ENCODE peak calls at places on chromosome 10, in six cellular contexts. V is activated CD8-positive, alpha-beta memory T cell treated with anti-CD3 and anti-CD28 coated beads for 24 hours; F is uterus; R is A172; C is naive thymus-derived CD4-positive, alpha-beta T cell; A is HuH-7.5. L is an unnamed sample.

GRCh38 chr10:27356738-27357137 is 116.1 kb upstream of the ACBD5 start:
- DNase-seq in V (no peak), F (no peak), R (no peak), C (no peak), A (no peak), L (no peak)

GRCh38 chr10:42553064-42553407 is 85.3 kb downstream of the ZNF33B start:
- DNase-seq in V (no peak), F (no peak), R (no peak), C (no peak), A (no peak), L (no peak)

GRCh38 chr10:3803884-3804741 is 19.1 kb upstream of the KLF6 start:
- DNase-seq in V (peak; percentile 80), F (no peak), R (no peak), C (peak; percentile 57), A (no peak), L (peak; percentile 90)

GRCh38 chr10:12181065-12181775 is 14.5 kb downstream of the NUDT5 start:
- DNase-seq in V (peak; percentile 82), F (no peak), R (peak; percentile 15), C (peak; percentile 13), A (no peak), L (peak; percentile 49)

GRCh38 chr10:29816801-29817558 is 182.2 kb upstream of the SVIL start:
- DNase-seq in V (no peak), F (peak; percentile 12), R (no peak), C (no peak), A (no peak), L (no peak)

GRCh38 chr10:102404361-102405107 is 9.0 kb downstream of the NFKB2 start:
- DNase-seq in V (peak; percentile 60), F (no peak), R (no peak), C (no peak), A (no peak), L (no peak)

GRCh38 chr10:84603971-84604370 is 275.6 kb downstream of the CCSER2 start:
- DNase-seq in V (no peak), F (no peak), R (no peak), C (no peak), A (no peak), L (no peak)

GRCh38 chr10:128098631-128099030 is 27.6 kb downstream of the MKI67 start:
- DNase-seq in V (peak; percentile 51), F (no peak), R (no peak), C (no peak), A (no peak), L (no peak)

GRCh38 chr10:106410331-106410730 is 754.2 kb downstream of the SORCS1 start:
- DNase-seq in V (no peak), F (no peak), R (no peak), C (no peak), A (no peak), L (no peak)

GRCh38 chr10:113261130-113261529 is 291.7 kb upstream of the HABP2 start:
- DNase-seq in V (no peak), F (no peak), R (no peak), C (no peak), A (no peak), L (no peak)

GRCh38 chr10:107418411-107418810 is 253.9 kb upstream of the SORCS1 start:
- DNase-seq in V (no peak), F (no peak), R (no peak), C (no peak), A (no peak), L (no peak)

GRCh38 chr10:110772454-110773025 is 99.2 kb upstream of the PDCD4 start:
- DNase-seq in V (no peak), F (no peak), R (no peak), C (no peak), A (no peak), L (no peak)

GRCh38 chr10:31739759-31740158 is 188.9 kb downstream of the ARHGAP12 start:
- DNase-seq in V (no peak), F (no peak), R (peak; percentile 98), C (no peak), A (no peak), L (no peak)

GRCh38 chr10:129773359-129773990 is 190.6 kb downstream of the EBF3 start:
- DNase-seq in V (peak; percentile 45), F (no peak), R (no peak), C (no peak), A (no peak), L (no peak)

GRCh38 chr10:78982726-78983125 is 86.0 kb upstream of the ZMIZ1 start:
- DNase-seq in V (no peak), F (no peak), R (no peak), C (no peak), A (no peak), L (no peak)

GRCh38 chr10:21528452-21529235 is 3.2 kb upstream of the SKIDA1 start:
- DNase-seq in V (no peak), F (no peak), R (peak; percentile 52), C (no peak), A (no peak), L (no peak)

GRCh38 chr10:110833234-110833940 is 38.3 kb upstream of the PDCD4 start:
- DNase-seq in V (no peak), F (no peak), R (no peak), C (no peak), A (no peak), L (no peak)

GRCh38 chr10:33334839-33335549 is 527 bp upstream of the NRP1 start:
- DNase-seq in V (peak; percentile 78), F (peak; percentile 87), R (no peak), C (peak; percentile 21), A (peak; percentile 78), L (no peak)

GRCh38 chr10:130111115-130111847 is 651 bp upstream of the C10orf143 start:
- DNase-seq in V (no peak), F (peak; percentile 97), R (peak; percentile 86), C (peak; percentile 94), A (peak; percentile 85), L (peak; percentile 96)

GRCh38 chr10:67110286-67110685 is 184.4 kb downstream of the LRRTM3 start:
- DNase-seq in V (no peak), F (no peak), R (no peak), C (no peak), A (no peak), L (no peak)

GRCh38 chr10:133394801-133395221 is 854 bp downstream of the MTG1 start:
- DNase-seq in V (peak; percentile 64), F (no peak), R (no peak), C (no peak), A (no peak), L (no peak)

GRCh38 chr10:52213511-52213831 is 100.6 kb upstream of the DKK1 start:
- DNase-seq in V (no peak), F (no peak), R (peak; percentile 26), C (no peak), A (no peak), L (no peak)

GRCh38 chr10:17181751-17182150 is 19.7 kb downstream of the TRDMT1 start:
- DNase-seq in V (no peak), F (no peak), R (no peak), C (no peak), A (no peak), L (no peak)

GRCh38 chr10:30368065-30368718 is 19.1 kb upstream of the MTPAP start:
- DNase-seq in V (no peak), F (peak; percentile 31), R (no peak), C (no peak), A (no peak), L (no peak)

L was measured in immature natural killer cell.